ENCODE peak calls at places on chromosomes 13 and 19, in nine cellular contexts. One of them, this sample, is unnamed.
A peak's percentile ranks its signal among the peaks of the same experiment; 100 is the strongest.

GRCh38 chr13:68628994-68629393 is 1398.9 kb upstream of the PCDH9 start:
- DNase-seq in T-helper 9 cell: no peak
- DNase-seq in fibroblast of pulmonary artery: no peak
- DNase-seq in A549: no peak
- DNase-seq in NCI-H748 treated with DMSO at 0.1 percent for 48 hours: no peak
- DNase-seq in GM12878: no peak
- DNase-seq in anterior cingulate cortex: no peak
- DNase-seq in activated T-helper 2 cell treated with anti-CD3 and anti-CD28 coated beads, Interferon-gamma antibody, Interleukin-2, Interleukin-4, amounts not matched to agents 10 μg/mL and 5 μg/mL and 100 μg/mL, durations not matched to agents 14 hours and 24 hours and 36 hours: no peak
- DNase-seq in stimulated activated CD4-positive, alpha-beta T cell treated with anti-CD3 and anti-CD28 coated beads, Interleukin-12 subunit alpha, Interleukin-12 subunit beta, amount 100 ng/mL, for 4 hours: no peak
- DNase-seq in this sample: no peak

GRCh38 chr19:42442833-42443232 is at the start of gene CXCL17:
- DNase-seq in activated T-helper 2 cell treated with anti-CD3 and anti-CD28 coated beads, Interferon-gamma antibody, Interleukin-2, Interleukin-4, amounts not matched to agents 10 μg/mL and 5 μg/mL and 100 μg/mL, durations not matched to agents 14 hours and 24 hours and 36 hours: no peak
- DNase-seq in GM12878: no peak
- DNase-seq in stimulated activated CD4-positive, alpha-beta T cell treated with anti-CD3 and anti-CD28 coated beads, Interleukin-12 subunit alpha, Interleukin-12 subunit beta, amount 100 ng/mL, for 4 hours: no peak
- DNase-seq in T-helper 9 cell: no peak
- DNase-seq in anterior cingulate cortex: no peak
- DNase-seq in A549: no peak
- DNase-seq in fibroblast of pulmonary artery: no peak
- DNase-seq in NCI-H748 treated with DMSO at 0.1 percent for 48 hours: no peak
- DNase-seq in this sample: peak; percentile 38

GRCh38 chr13:42906257-42906656 is 85.8 kb downstream of the EPSTI1 start:
- DNase-seq in anterior cingulate cortex: no peak
- DNase-seq in T-helper 9 cell: no peak
- DNase-seq in NCI-H748 treated with DMSO at 0.1 percent for 48 hours: no peak
- DNase-seq in fibroblast of pulmonary artery: no peak
- DNase-seq in stimulated activated CD4-positive, alpha-beta T cell treated with anti-CD3 and anti-CD28 coated beads, Interleukin-12 subunit alpha, Interleukin-12 subunit beta, amount 100 ng/mL, for 4 hours: no peak
- DNase-seq in GM12878: no peak
- DNase-seq in activated T-helper 2 cell treated with anti-CD3 and anti-CD28 coated beads, Interferon-gamma antibody, Interleukin-2, Interleukin-4, amounts not matched to agents 10 μg/mL and 5 μg/mL and 100 μg/mL, durations not matched to agents 14 hours and 24 hours and 36 hours: no peak
- DNase-seq in A549: no peak
- DNase-seq in this sample: no peak

GRCh38 chr19:40341601-40342482 is 6.4 kb downstream of the C19orf47 start:
- DNase-seq in GM12878: no peak
- DNase-seq in NCI-H748 treated with DMSO at 0.1 percent for 48 hours: no peak
- DNase-seq in A549: no peak
- DNase-seq in T-helper 9 cell: no peak
- DNase-seq in anterior cingulate cortex: peak; percentile 52
- DNase-seq in activated T-helper 2 cell treated with anti-CD3 and anti-CD28 coated beads, Interferon-gamma antibody, Interleukin-2, Interleukin-4, amounts not matched to agents 10 μg/mL and 5 μg/mL and 100 μg/mL, durations not matched to agents 14 hours and 24 hours and 36 hours: no peak
- DNase-seq in fibroblast of pulmonary artery: no peak
- DNase-seq in stimulated activated CD4-positive, alpha-beta T cell treated with anti-CD3 and anti-CD28 coated beads, Interleukin-12 subunit alpha, Interleukin-12 subunit beta, amount 100 ng/mL, for 4 hours: no peak
- DNase-seq in this sample: no peak

GRCh38 chr19:46924874-46925547 is 64.2 kb downstream of the ARHGAP35 start:
- DNase-seq in A549: peak; percentile 40
- DNase-seq in NCI-H748 treated with DMSO at 0.1 percent for 48 hours: no peak
- DNase-seq in fibroblast of pulmonary artery: no peak
- DNase-seq in anterior cingulate cortex: no peak
- DNase-seq in T-helper 9 cell: no peak
- DNase-seq in GM12878: no peak
- DNase-seq in stimulated activated CD4-positive, alpha-beta T cell treated with anti-CD3 and anti-CD28 coated beads, Interleukin-12 subunit alpha, Interleukin-12 subunit beta, amount 100 ng/mL, for 4 hours: no peak
- DNase-seq in activated T-helper 2 cell treated with anti-CD3 and anti-CD28 coated beads, Interferon-gamma antibody, Interleukin-2, Interleukin-4, amounts not matched to agents 10 μg/mL and 5 μg/mL and 100 μg/mL, durations not matched to agents 14 hours and 24 hours and 36 hours: no peak
- DNase-seq in this sample: peak; percentile 75

GRCh38 chr13:48731957-48732569 is 78.3 kb downstream of the CYSLTR2 start:
- DNase-seq in NCI-H748 treated with DMSO at 0.1 percent for 48 hours: peak; percentile 19
- DNase-seq in T-helper 9 cell: peak; percentile 46
- DNase-seq in activated T-helper 2 cell treated with anti-CD3 and anti-CD28 coated beads, Interferon-gamma antibody, Interleukin-2, Interleukin-4, amounts not matched to agents 10 μg/mL and 5 μg/mL and 100 μg/mL, durations not matched to agents 14 hours and 24 hours and 36 hours: peak; percentile 43
- DNase-seq in fibroblast of pulmonary artery: peak; percentile 35
- DNase-seq in GM12878: no peak
- DNase-seq in stimulated activated CD4-positive, alpha-beta T cell treated with anti-CD3 and anti-CD28 coated beads, Interleukin-12 subunit alpha, Interleukin-12 subunit beta, amount 100 ng/mL, for 4 hours: peak; percentile 61
- DNase-seq in A549: peak; percentile 2
- DNase-seq in anterior cingulate cortex: no peak
- DNase-seq in this sample: peak; percentile 93

GRCh38 chr19:33269016-33269415 is 33.3 kb downstream of the CEBPA start:
- DNase-seq in activated T-helper 2 cell treated with anti-CD3 and anti-CD28 coated beads, Interferon-gamma antibody, Interleukin-2, Interleukin-4, amounts not matched to agents 10 μg/mL and 5 μg/mL and 100 μg/mL, durations not matched to agents 14 hours and 24 hours and 36 hours: no peak
- DNase-seq in fibroblast of pulmonary artery: no peak
- DNase-seq in T-helper 9 cell: no peak
- DNase-seq in stimulated activated CD4-positive, alpha-beta T cell treated with anti-CD3 and anti-CD28 coated beads, Interleukin-12 subunit alpha, Interleukin-12 subunit beta, amount 100 ng/mL, for 4 hours: no peak
- DNase-seq in A549: no peak
- DNase-seq in NCI-H748 treated with DMSO at 0.1 percent for 48 hours: no peak
- DNase-seq in GM12878: no peak
- DNase-seq in anterior cingulate cortex: no peak
- DNase-seq in this sample: no peak

GRCh38 chr19:4197625-4198466 is 15.4 kb downstream of the ANKRD24 start:
- DNase-seq in anterior cingulate cortex: no peak
- DNase-seq in A549: peak; percentile 39
- DNase-seq in NCI-H748 treated with DMSO at 0.1 percent for 48 hours: no peak
- DNase-seq in activated T-helper 2 cell treated with anti-CD3 and anti-CD28 coated beads, Interferon-gamma antibody, Interleukin-2, Interleukin-4, amounts not matched to agents 10 μg/mL and 5 μg/mL and 100 μg/mL, durations not matched to agents 14 hours and 24 hours and 36 hours: no peak
- DNase-seq in stimulated activated CD4-positive, alpha-beta T cell treated with anti-CD3 and anti-CD28 coated beads, Interleukin-12 subunit alpha, Interleukin-12 subunit beta, amount 100 ng/mL, for 4 hours: no peak
- DNase-seq in T-helper 9 cell: no peak
- DNase-seq in fibroblast of pulmonary artery: peak; percentile 10
- DNase-seq in GM12878: no peak
- DNase-seq in this sample: no peak

GRCh38 chr19:29040291-29040690 is 172.7 kb downstream of the UQCRFS1 start:
- DNase-seq in activated T-helper 2 cell treated with anti-CD3 and anti-CD28 coated beads, Interferon-gamma antibody, Interleukin-2, Interleukin-4, amounts not matched to agents 10 μg/mL and 5 μg/mL and 100 μg/mL, durations not matched to agents 14 hours and 24 hours and 36 hours: no peak
- DNase-seq in NCI-H748 treated with DMSO at 0.1 percent for 48 hours: no peak
- DNase-seq in T-helper 9 cell: no peak
- DNase-seq in anterior cingulate cortex: no peak
- DNase-seq in fibroblast of pulmonary artery: no peak
- DNase-seq in GM12878: no peak
- DNase-seq in A549: no peak
- DNase-seq in stimulated activated CD4-positive, alpha-beta T cell treated with anti-CD3 and anti-CD28 coated beads, Interleukin-12 subunit alpha, Interleukin-12 subunit beta, amount 100 ng/mL, for 4 hours: no peak
- DNase-seq in this sample: no peak